ENCODE peak calls at places on chromosomes 12 and 14, in nine cellular contexts. T is right lobe of liver, E is sigmoid colon, B is suprapubic skin, G is IMR-90, J is lower leg skin, F is esophagus muscularis mucosa, W is adrenal gland, Q is prostate gland. Z is an unnamed sample.

GRCh38 chr12:46360908-46361666 is 11.5 kb downstream of the SLC38A2 start:
- DNase-seq in F (no peak), E (no peak), G (no peak), B (no peak), J (no peak), T (no peak), Q (no peak), W (no peak), Z (no peak)

GRCh38 chr14:61643546-61643945 is 51.8 kb upstream of the HIF1A start:
- DNase-seq in F (no peak), B (no peak), W (no peak), G (peak), E (no peak), Q (no peak), J (no peak), T (no peak), Z (no peak)

GRCh38 chr14:96917442-96917963 is 120.3 kb downstream of the VRK1 start:
- DNase-seq in W (peak), F (no peak), J (no peak), T (no peak), E (no peak), B (no peak), Q (no peak), G (no peak), Z (no peak)

GRCh38 chr14:35858521-35859209 is 32.5 kb downstream of the BRMS1L start:
- DNase-seq in W (no peak), T (no peak), E (no peak), Q (no peak), J (no peak), F (no peak), G (peak), B (no peak), Z (peak)

GRCh38 chr14:102293784-102294183 is 11.2 kb downstream of the MOK start:
- DNase-seq in T (no peak), F (no peak), G (peak), J (no peak), B (no peak), Q (no peak), E (no peak), W (no peak), Z (no peak)

GRCh38 chr12:89593873-89594272 is 68.0 kb upstream of the POC1B start:
- DNase-seq in B (no peak), Q (no peak), J (no peak), E (no peak), F (no peak), G (no peak), W (no peak), T (no peak), Z (no peak)

GRCh38 chr14:50447491-50447890 is 50.8 kb upstream of the CDKL1 start:
- DNase-seq in W (no peak), F (no peak), Q (no peak), E (no peak), J (no peak), B (no peak), G (peak), T (no peak), Z (no peak)

GRCh38 chr14:102777711-102778615 is 714 bp downstream of the TRAF3 start:
- DNase-seq in G (peak), J (no peak), Q (no peak), E (no peak), W (no peak), T (peak), B (no peak), F (no peak), Z (no peak)

GRCh38 chr12:102527256-102527720 is 46.9 kb upstream of the IGF1 start:
- DNase-seq in W (no peak), B (no peak), J (no peak), E (no peak), T (no peak), G (peak), Q (no peak), F (no peak), Z (no peak)

GRCh38 chr14:100559455-100559854 is 27.8 kb downstream of the BEGAIN start:
- DNase-seq in J (no peak), G (no peak), F (no peak), E (no peak), Q (no peak), W (no peak), B (no peak), T (no peak), Z (no peak)

GRCh38 chr12:114666746-114667668 is 17.0 kb downstream of the TBX3 start:
- DNase-seq in E (no peak), B (no peak), G (no peak), J (no peak), W (no peak), T (no peak), Q (no peak), F (no peak), Z (no peak)

GRCh38 chr12:1350055-1350933 is 244.1 kb downstream of the FBXL14 start:
- DNase-seq in G (peak), B (no peak), Q (peak), F (no peak), T (no peak), J (no peak), W (no peak), E (no peak), Z (peak)

GRCh38 chr12:32036477-32037263 is 70.0 kb upstream of the BICD1 start:
- DNase-seq in F (no peak), G (no peak), W (no peak), T (no peak), J (peak), B (no peak), Q (no peak), E (no peak), Z (no peak)

GRCh38 chr12:15543347-15543746 is 221.0 kb downstream of the PTPRO start:
- DNase-seq in T (no peak), W (no peak), B (no peak), J (no peak), F (no peak), G (no peak), Q (no peak), E (no peak), Z (no peak)

GRCh38 chr14:34502826-34503225 is 36.7 kb downstream of the EAPP start:
- DNase-seq in T (no peak), G (peak), Q (no peak), J (no peak), E (no peak), W (no peak), F (no peak), B (no peak), Z (no peak)

GRCh38 chr12:128266559-128267245 is at the start of gene TMEM132C:
- DNase-seq in B (no peak), T (no peak), W (no peak), J (no peak), Q (no peak), F (no peak), G (no peak), E (no peak), Z (no peak)

GRCh38 chr12:89333564-89334252 is 18.6 kb downstream of the DUSP6 start:
- DNase-seq in F (no peak), G (no peak), B (no peak), Q (no peak), W (peak), T (no peak), J (no peak), E (no peak), Z (no peak)

GRCh38 chr14:42241101-42241500 is 634.4 kb downstream of the LRFN5 start:
- DNase-seq in G (no peak), F (no peak), W (no peak), J (no peak), E (no peak), T (no peak), B (no peak), Q (no peak), Z (no peak)

GRCh38 chr14:76644875-76645518 is 116.3 kb upstream of the VASH1 start:
- DNase-seq in J (peak), T (no peak), G (peak), W (no peak), Q (peak), E (peak), F (no peak), B (no peak), Z (peak)

GRCh38 chr14:102131741-102132140 is 8.0 kb upstream of the WDR20 start:
- DNase-seq in G (peak), W (no peak), Q (no peak), F (no peak), B (no peak), J (no peak), T (no peak), E (no peak), Z (no peak)

GRCh38 chr12:48882325-48882687 is 16.6 kb upstream of the RND1 start:
- DNase-seq in T (no peak), E (no peak), B (no peak), F (no peak), Q (no peak), J (no peak), W (peak), G (peak), Z (no peak)

GRCh38 chr12:62959745-62960144 is 24.8 kb upstream of the PPM1H start:
- DNase-seq in T (no peak), Q (no peak), G (no peak), W (no peak), J (no peak), F (no peak), E (no peak), B (no peak), Z (no peak)

GRCh38 chr14:63993992-63994391 is 141.2 kb downstream of the SYNE2 start:
- DNase-seq in G (no peak), Q (no peak), T (no peak), J (no peak), F (no peak), W (no peak), B (no peak), E (no peak), Z (no peak)

GRCh38 chr12:17342381-17342961 is 736.5 kb upstream of the LMO3 start:
- DNase-seq in F (no peak), E (no peak), W (no peak), J (no peak), Q (no peak), B (no peak), G (no peak), T (no peak), Z (no peak)

GRCh38 chr14:24630872-24631477 is 3.0 kb downstream of the GZMB start:
- DNase-seq in Q (peak), J (no peak), T (no peak), B (no peak), E (no peak), F (peak), W (no peak), G (peak), Z (no peak)

GRCh38 chr12:56637621-56638020 is 7.5 kb upstream of the BAZ2A start:
- DNase-seq in E (no peak), F (no peak), B (no peak), Q (no peak), J (no peak), T (no peak), W (no peak), G (no peak), Z (no peak)

GRCh38 chr14:53247596-53248370 is 94.7 kb upstream of the DDHD1 start:
- DNase-seq in F (no peak), E (no peak), W (no peak), J (no peak), G (no peak), T (no peak), Q (no peak), B (no peak), Z (no peak)

GRCh38 chr14:33188880-33189279 is 250.2 kb downstream of the NPAS3 start:
- DNase-seq in T (no peak), E (no peak), Q (no peak), W (no peak), F (no peak), J (no peak), B (no peak), G (no peak), Z (no peak)

GRCh38 chr12:2627343-2628191 is 167.2 kb upstream of the FKBP4 start:
- DNase-seq in W (no peak), Q (no peak), G (no peak), B (peak), J (no peak), T (no peak), F (no peak), E (no peak), Z (no peak)

GRCh38 chr12:52204931-52205505 is 13.2 kb upstream of the KRT80 start:
- DNase-seq in W (no peak), F (no peak), B (peak), J (peak), T (peak), G (no peak), Q (no peak), E (peak), Z (no peak)

GRCh38 chr12:72024613-72025012 is 86.0 kb downstream of the TPH2 start:
- DNase-seq in F (no peak), T (no peak), E (no peak), J (no peak), G (no peak), Q (no peak), B (no peak), W (no peak), Z (no peak)

GRCh38 chr14:51328089-51328941 is 88.3 kb downstream of the TMX1 start:
- DNase-seq in E (no peak), G (peak), B (no peak), T (no peak), J (no peak), W (no peak), F (no peak), Q (no peak), Z (no peak)

GRCh38 chr12:85448548-85449139 is 168.6 kb downstream of the ALX1 start:
- DNase-seq in T (no peak), J (no peak), B (no peak), G (peak), F (no peak), Q (no peak), E (no peak), W (no peak), Z (no peak)
- TF ChIP-seq POLR2A in T (no peak), J (no peak), B (no peak), G (no peak), F (no peak), Q (no peak), E (no peak), W (no peak), Z (no peak)

GRCh38 chr14:105338392-105338791 is 23.8 kb downstream of the PACS2 start:
- DNase-seq in T (peak), F (no peak), B (peak), W (no peak), J (no peak), E (no peak), G (no peak), Q (no peak), Z (no peak)
- TF ChIP-seq POLR2A in T (no peak), F (no peak), B (no peak), W (no peak), J (no peak), E (no peak), G (no peak), Q (no peak), Z (no peak)

DNA sequence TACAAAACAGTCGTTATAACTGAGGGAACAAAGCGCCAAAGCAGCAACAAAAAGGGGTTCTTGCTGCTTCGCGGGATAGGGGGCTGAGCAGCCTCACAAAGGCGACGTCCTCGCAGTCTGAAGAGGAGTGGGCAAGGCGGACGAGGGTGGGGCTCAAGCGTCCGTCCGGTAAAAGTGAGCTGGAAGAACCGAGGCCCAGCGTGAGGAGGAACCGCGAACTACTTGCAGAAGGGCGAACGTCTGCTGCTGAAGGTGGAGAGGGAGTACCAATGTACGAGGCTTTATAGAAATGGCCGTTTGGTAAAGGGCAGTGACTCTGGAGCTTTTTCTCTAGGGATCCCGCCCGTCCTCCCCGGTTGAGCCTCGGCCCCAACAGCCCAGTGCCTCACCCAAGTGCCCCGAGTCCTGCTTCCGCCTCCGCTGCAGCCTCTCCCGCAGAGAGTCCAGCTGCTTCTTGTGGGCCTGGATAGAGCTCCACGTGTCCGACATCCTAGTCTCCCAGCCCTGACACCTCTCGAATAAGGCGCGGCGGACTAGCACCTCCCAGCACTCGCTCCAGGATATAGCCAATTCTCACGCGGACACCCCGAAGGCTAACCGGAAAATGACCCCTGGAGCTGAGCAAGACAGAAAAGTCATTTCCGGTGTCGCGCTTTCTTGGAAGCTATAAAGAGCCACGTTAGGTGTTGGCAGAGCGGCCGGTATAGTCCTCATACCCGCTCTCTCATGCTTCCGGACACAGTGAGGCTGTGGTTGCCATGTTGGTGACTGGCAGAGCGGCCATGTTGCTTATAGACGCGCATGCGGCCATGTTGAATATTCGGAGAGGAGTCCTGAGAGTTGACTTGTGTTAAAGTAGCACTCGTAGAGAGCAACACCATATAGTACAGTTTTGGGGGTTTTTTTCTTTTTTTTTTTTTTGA is at the start of gene METTL3:
- DNase-seq in W (peak), E (peak), G (peak), T (peak), Q (peak), F (peak), J (peak), B (peak), Z (peak)
- TF ChIP-seq POLR2A in W (no peak), E (no peak), G (peak), T (peak), Q (peak), F (no peak), J (no peak), B (no peak), Z (peak)

GRCh38 chr14:75452324-75452723 is 24.5 kb downstream of the JDP2 start:
- DNase-seq in E (no peak), B (no peak), J (no peak), G (no peak), W (peak), Q (no peak), T (peak), F (no peak), Z (no peak)

GRCh38 chr14:75448209-75448608 is 20.4 kb downstream of the JDP2 start:
- DNase-seq in F (no peak), T (no peak), G (no peak), J (no peak), Q (no peak), B (no peak), W (no peak), E (peak), Z (no peak)

GRCh38 chr14:75452900-75453816 is 25.3 kb downstream of the JDP2 start:
- DNase-seq in J (peak), F (no peak), W (peak), E (peak), T (no peak), Q (peak), G (peak), B (peak), Z (peak)

GRCh38 chr14:75449703-75450102 is 21.9 kb downstream of the JDP2 start:
- DNase-seq in B (no peak), G (no peak), T (no peak), W (no peak), Q (no peak), F (no peak), J (no peak), E (no peak), Z (no peak)

GRCh38 chr14:75450381-75451276 is 22.8 kb downstream of the JDP2 start:
- DNase-seq in E (peak), W (peak), J (peak), T (peak), B (peak), Q (peak), G (peak), F (no peak), Z (no peak)
- TF ChIP-seq POLR2A in E (no peak), W (no peak), J (no peak), T (peak), B (no peak), Q (no peak), G (no peak), F (no peak), Z (no peak)

GRCh38 chr12:4270670-4271432 is 2.7 kb upstream of the CCND2 start:
- DNase-seq in Q (no peak), E (peak), F (no peak), T (peak), G (no peak), B (peak), J (peak), W (peak), Z (no peak)

GRCh38 chr12:4271433-4272013 is 2.0 kb upstream of the CCND2 start:
- DNase-seq in E (no peak), F (no peak), T (no peak), W (no peak), Q (no peak), J (peak), G (no peak), B (no peak), Z (no peak)

GRCh38 chr12:4273651-4274395 is at the start of gene CCND2:
- DNase-seq in T (peak), J (peak), G (peak), B (peak), Q (peak), W (peak), E (peak), F (peak), Z (peak)

GRCh38 chr12:4272976-4273650 is 449 bp upstream of the CCND2 start:
- DNase-seq in T (no peak), E (no peak), G (no peak), W (peak), F (no peak), J (no peak), Q (no peak), B (no peak), Z (no peak)

GRCh38 chr12:4272014-4272975 is 1.3 kb upstream of the CCND2 start:
- DNase-seq in J (peak), G (peak), F (peak), E (peak), T (peak), W (peak), B (peak), Q (peak), Z (peak)
- TF ChIP-seq POLR2A in J (no peak), G (no peak), F (no peak), E (no peak), T (no peak), W (no peak), B (no peak), Q (no peak), Z (no peak)

DNA sequence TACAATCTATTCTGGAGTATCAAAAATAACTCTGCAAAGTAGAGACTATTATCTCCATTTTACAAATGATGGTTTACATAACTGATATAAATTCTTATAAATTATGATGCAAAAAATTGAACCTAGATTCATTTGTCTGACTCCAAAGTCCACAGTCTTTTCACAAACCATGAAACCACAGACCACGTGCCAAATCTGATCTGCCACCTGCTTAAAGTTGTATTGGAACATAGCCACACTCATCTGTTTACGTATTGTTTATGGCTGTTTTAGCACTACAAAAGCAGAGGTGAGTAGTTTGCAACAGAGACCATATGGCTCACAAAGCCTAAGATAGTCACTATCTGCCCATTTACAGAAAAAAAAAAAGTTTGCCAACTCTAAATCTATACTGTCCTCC is 105.3 kb downstream of the KCNH5 start:
- DNase-seq in T (no peak), Q (no peak), F (no peak), E (no peak), W (no peak), J (no peak), B (no peak), G (no peak), Z (no peak)
- TF ChIP-seq POLR2A in T (no peak), Q (no peak), F (no peak), E (no peak), W (no peak), J (no peak), B (no peak), G (no peak), Z (no peak)

Z was measured in H54.